ENCODE peak calls at places on chromosome 13, in five cellular contexts. P, H, Z, N and E are unnamed samples. For H3K4me1, the result is how much of the 10 kb centered on the place peaks cover.

GRCh38 chr13:20964904-20965303 is 62.4 kb upstream of the XPO4 start:
- DNase-seq in P (no peak), H (no peak), Z (no peak), N (no peak), E (no peak)

GRCh38 chr13:102856603-102857002 is 10.8 kb downstream of the ERCC5 start:
- DNase-seq in P (no peak), H (peak), Z (peak), N (peak), E (peak)

GRCh38 chr13:31110617-31111016 is 51.1 kb downstream of the HSPH1 start:
- DNase-seq in P (no peak), H (no peak), Z (no peak), N (no peak), E (no peak)

GRCh38 chr13:98480915-98481510 is 95.9 kb downstream of the STK24 start:
- DNase-seq in P (peak), H (no peak), Z (no peak), N (no peak), E (no peak)

GRCh38 chr13:41693434-41693833 is 236.1 kb downstream of the RGCC start:
- DNase-seq in P (no peak), H (no peak), Z (no peak), N (no peak), E (no peak)

GRCh38 chr13:37640499-37640898 is 41.9 kb upstream of the POSTN start:
- DNase-seq in P (no peak), H (no peak), Z (no peak), N (no peak), E (no peak)

GRCh38 chr13:94825507-94825906 is 113.2 kb upstream of the SOX21 start:
- DNase-seq in P (peak), H (peak), Z (peak), N (no peak), E (no peak)

GRCh38 chr13:93045836-93046235 is 180.8 kb upstream of the GPC6 start:
- DNase-seq in P (no peak), H (no peak), Z (no peak), N (no peak), E (no peak)

GRCh38 chr13:26469602-26470001 is 87.9 kb upstream of the WASF3 start:
- DNase-seq in P (no peak), H (no peak), Z (no peak), N (no peak), E (no peak)

GRCh38 chr13:51838235-51838846 is 6.6 kb downstream of the TMEM272 start:
- DNase-seq in P (no peak), H (peak), Z (no peak), N (no peak), E (no peak)

GRCh38 chr13:42355841-42356575 is 84.1 kb downstream of the AKAP11 start:
- DNase-seq in P (no peak), H (no peak), Z (no peak), N (no peak), E (no peak)

GRCh38 chr13:33014291-33014690 is 1.9 kb upstream of the KL start:
- DNase-seq in P (no peak), H (no peak), Z (no peak), N (no peak), E (no peak)

GRCh38 chr13:112901951-112902651 is 66.9 kb upstream of the MCF2L start:
- DNase-seq in P (peak), H (no peak), Z (no peak), N (no peak), E (no peak)

GRCh38 chr13:59483441-59484116 is 680.1 kb downstream of the DIAPH3 start:
- DNase-seq in P (peak), H (no peak), Z (no peak), N (no peak), E (no peak)

GRCh38 chr13:112803422-112803821 is 113.6 kb downstream of the ATP11A start:
- DNase-seq in P (no peak), H (no peak), Z (no peak), N (no peak), E (no peak)

GRCh38 chr13:70755411-70755810 is 647.2 kb upstream of the KLHL1 start:
- DNase-seq in P (no peak), H (no peak), Z (no peak), N (no peak), E (no peak)

DNA sequence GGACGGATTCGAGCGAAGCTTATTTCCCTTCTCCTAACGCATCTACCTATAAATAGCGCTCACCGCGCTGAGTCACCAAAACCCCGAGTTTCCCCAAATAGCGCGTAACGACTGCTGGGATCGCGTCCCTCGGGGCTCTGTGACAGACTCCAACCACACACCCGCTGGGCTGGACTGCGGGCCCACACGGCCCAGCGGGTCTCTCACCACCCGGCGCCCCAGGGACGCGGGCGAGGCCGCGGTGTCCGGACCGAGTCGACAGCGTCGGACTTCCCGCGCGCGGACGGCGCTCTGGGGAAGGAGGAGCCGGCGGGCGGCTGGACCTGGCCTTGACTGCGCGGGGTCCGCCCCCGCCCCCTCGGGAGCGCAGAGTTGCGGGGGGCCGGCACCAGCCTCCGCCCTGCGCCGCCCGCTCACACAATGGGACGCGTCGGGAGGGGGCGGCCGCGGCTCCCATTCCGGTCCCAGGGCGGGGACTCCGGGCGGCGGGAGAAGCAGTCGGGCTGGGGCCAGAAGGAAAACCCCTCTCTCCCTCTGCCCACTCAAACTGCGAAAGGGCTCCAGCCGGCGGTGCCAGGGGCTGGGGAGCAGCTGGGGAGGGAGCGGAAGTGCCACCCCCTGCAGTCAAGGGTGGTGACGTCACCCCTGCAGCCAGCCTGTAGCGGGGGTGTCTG is 108.8 kb downstream of the KCNRG start:
- DNase-seq in P (peak), H (peak), Z (peak), N (peak), E (peak)
- H3K4me1 ChIP-seq in P (under half), H (under half), Z (under half), N (under half), E (half or more)

DNA sequence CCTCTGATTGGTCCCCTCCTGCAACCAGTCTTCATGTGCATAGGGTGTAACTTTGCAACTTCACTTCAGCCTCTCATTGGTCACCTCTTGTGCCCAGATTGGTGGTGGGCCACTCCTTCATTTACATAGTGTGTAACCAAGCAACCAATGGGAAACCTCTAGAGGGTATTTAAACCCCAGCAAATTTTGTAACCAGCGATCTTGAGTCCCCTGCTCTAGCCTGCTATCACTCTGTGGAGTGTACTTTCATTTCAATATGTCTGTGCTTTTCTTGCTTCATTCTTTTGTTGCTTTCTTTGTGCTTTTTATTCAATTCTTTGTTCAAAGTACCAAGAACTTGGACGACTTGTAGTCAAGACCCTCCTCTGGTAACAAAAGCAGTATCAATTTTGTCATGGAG is 1336.9 kb upstream of the SPRY2 start:
- DNase-seq in P (no peak), H (no peak), Z (no peak), N (no peak), E (no peak)
- H3K4me1 ChIP-seq in P (under half), H (under half), Z (under half), N (under half), E (under half)

DNA sequence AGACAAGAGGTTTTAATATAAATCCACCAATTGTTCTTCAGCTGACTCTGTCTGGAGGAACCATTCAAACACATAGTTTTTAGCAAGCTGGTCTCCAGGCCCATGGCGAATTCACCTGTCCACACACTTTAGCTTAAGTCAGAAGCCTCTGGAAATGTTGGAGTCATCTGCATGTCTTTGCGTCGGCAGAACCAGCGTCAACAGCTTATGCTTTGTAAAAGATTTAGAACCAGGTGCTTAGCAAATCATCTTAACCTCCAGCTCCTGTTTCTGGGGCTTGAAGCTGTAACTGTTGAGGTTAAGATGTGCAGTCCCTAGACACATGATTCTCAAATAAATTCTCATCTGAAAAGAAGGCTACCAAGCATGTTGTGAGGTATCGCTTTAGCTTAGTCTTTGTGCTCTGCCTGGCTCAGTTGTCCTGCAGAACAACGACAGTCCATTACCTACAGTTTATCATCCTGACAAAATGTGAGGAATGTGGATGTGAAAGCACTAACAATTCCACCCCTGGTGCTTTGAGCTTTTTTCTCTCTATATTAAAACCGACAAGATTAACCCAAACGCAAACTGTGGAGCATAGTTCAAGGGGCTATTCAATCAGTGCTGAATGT is 4.4 kb downstream of the EFNB2 start:
- DNase-seq in P (no peak), H (no peak), Z (no peak), N (no peak), E (no peak)
- H3K4me1 ChIP-seq in P (under half), H (under half), Z (under half), N (under half), E (under half)

GRCh38 chr13:44818428-44818827 is 170.8 kb downstream of the NUFIP1 start:
- DNase-seq in P (no peak), H (no peak), Z (no peak), N (no peak), E (no peak)
- H3K4me1 ChIP-seq in P (under half), H (under half), Z (under half), N (under half), E (under half)